ENCODE peak calls at places on chromosomes 5 and 9, in four cellular contexts. C is heart right ventricle, Z is stomach, S is H9. F is an unnamed sample. For H3K4me1, the result is how much of the 10 kb centered on the place peaks cover.

GRCh38 chr5:56456002-56456401 is 222.9 kb upstream of the ANKRD55 start:
- DNase-seq in C (no peak), Z (no peak), S (no peak), F (no peak)

GRCh38 chr9:130327781-130328348 is 62.3 kb downstream of the HMCN2 start:
- DNase-seq in Z (no peak), S (no peak), C (peak), F (no peak)

GRCh38 chr9:133814586-133815090 is 76.5 kb upstream of the SARDH start:
- DNase-seq in Z (no peak), S (no peak), C (no peak), F (no peak)

GRCh38 chr5:150618588-150619281 is 21.7 kb upstream of the SYNPO start:
- DNase-seq in S (no peak), C (peak), Z (no peak), F (no peak)

GRCh38 chr5:3201941-3202340 is 393.7 kb upstream of the IRX1 start:
- DNase-seq in Z (no peak), C (no peak), S (no peak), F (no peak)

GRCh38 chr9:100505564-100506159 is 32.7 kb downstream of the TMEFF1 start:
- DNase-seq in S (peak), C (peak), Z (peak), F (peak)

GRCh38 chr9:81968026-81968425 is 20.5 kb upstream of the SPATA31D1 start:
- DNase-seq in C (no peak), S (no peak), Z (no peak), F (no peak)

GRCh38 chr9:101479337-101480045 is 43.9 kb upstream of the ALDOB start:
- DNase-seq in Z (peak), S (peak), C (no peak), F (no peak)

GRCh38 chr5:73028991-73029540 is 73.2 kb downstream of the FCHO2 start:
- DNase-seq in S (no peak), C (no peak), Z (no peak), F (no peak)

GRCh38 chr5:113512341-113512740 is 1.2 kb upstream of the YTHDC2 start:
- DNase-seq in S (no peak), Z (no peak), C (no peak), F (no peak)
- H3K4me1 ChIP-seq in S (under half), Z (under half), C (under half), F (under half)

DNA sequence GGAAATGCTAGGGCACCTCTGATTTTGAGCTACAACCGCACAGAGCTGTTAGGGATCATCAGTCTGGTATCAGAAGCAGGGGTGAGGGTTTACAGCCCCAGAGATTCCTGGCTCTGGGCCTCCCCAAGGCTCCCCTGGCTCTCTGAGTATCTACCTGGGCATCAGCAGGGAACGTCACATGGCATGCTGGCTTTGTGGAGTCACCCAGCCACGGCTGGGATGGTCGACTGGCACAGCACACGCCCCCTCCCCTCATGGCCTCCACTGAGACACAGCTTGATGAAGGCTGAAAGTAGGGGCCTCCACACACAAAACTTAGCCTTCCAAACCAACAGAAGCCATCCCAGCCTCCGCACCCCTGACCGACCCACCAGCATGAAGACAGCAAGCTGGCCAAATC is 16.7 kb downstream of the ATPSCKMT start:
- DNase-seq in C (no peak), Z (no peak), S (no peak), F (no peak)
- H3K27ac ChIP-seq in C (no peak), Z (no peak), S (no peak), F (peak)

DNA sequence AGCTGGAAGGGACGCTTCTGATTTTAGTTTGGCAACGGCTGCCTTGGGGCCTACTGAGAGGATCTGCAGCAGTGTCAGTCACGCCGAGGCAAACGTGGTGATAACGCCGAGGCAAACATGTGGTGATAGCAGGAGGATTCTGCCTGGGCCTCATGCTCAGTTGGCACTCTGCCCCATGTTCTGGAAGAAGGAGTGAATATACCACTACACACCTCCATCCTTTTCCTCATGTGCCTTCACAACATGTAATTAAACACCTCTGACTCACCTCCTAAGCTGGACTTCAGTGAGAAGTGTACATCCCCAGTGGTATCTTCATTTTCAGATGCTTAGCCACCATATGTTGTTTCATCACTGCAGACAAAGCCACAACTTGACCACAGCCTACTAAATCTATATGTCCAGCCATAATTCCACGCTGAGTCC is 661.6 kb upstream of the KLF4 start:
- DNase-seq in S (no peak), C (peak), Z (no peak), F (no peak)
- H3K4me1 ChIP-seq in S (under half), C (under half), Z (under half), F (under half)

GRCh38 chr9:4301302-4301701 is 1.4 kb upstream of the GLIS3 start:
- DNase-seq in S (no peak), C (no peak), Z (no peak), F (peak)
- H3K27ac ChIP-seq in S (no peak), C (no peak), Z (no peak), F (peak)

GRCh38 chr5:16585028-16585667 is 31.6 kb downstream of the RETREG1 start:
- DNase-seq in C (no peak), S (no peak), Z (no peak), F (no peak)
- H3K4me1 ChIP-seq in C (under half), S (under half), Z (under half), F (under half)

DNA sequence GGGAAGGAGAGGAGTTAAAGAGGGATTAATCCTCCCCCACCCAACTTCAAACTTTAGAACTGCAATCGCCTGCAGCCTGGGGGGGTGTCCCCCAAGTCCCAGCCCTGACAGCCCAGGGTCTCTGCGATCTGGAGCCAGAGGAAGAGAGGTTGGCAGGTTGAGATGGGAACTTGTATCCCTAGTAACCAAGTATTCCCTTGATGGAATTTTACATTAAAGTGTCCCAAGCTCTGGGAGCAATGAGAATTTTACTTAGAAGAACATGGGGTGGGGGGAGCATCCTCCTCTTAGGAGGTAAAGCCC is 6.1 kb downstream of the NR2F1-AS1 start:
- DNase-seq in S (no peak), C (no peak), Z (no peak), F (no peak)
- H3K27ac ChIP-seq in S (no peak), C (no peak), Z (peak), F (no peak)

GRCh38 chr5:90866333-90866732 is 307.7 kb downstream of the ADGRV1 start:
- DNase-seq in S (no peak), Z (no peak), C (no peak), F (no peak)
- H3K4me1 ChIP-seq in S (under half), Z (under half), C (under half), F (under half)

F was measured in SJSA1.